ENCODE peak calls at places on chromosomes 7 and 10, in nine cellular contexts. One of them, this sample, is unnamed.
A peak's percentile ranks its signal among the peaks of the same experiment; 100 is the strongest.

GRCh38 chr10:72379776-72380175 is 25.1 kb upstream of the DNAJB12 start:
- DNase-seq in psoas muscle: no peak
- DNase-seq in tibial nerve: no peak
- DNase-seq in neural crest cell: no peak
- DNase-seq in GM10248: no peak
- DNase-seq in dorsolateral prefrontal cortex: no peak
- DNase-seq in mesothelial cell of epicardium: no peak
- DNase-seq in HCT116: no peak
- DNase-seq in hepatocyte: no peak
- DNase-seq in this sample: no peak

GRCh38 chr7:36232555-36232954 is 79.5 kb downstream of the EEPD1 start:
- DNase-seq in psoas muscle: no peak
- DNase-seq in tibial nerve: no peak
- DNase-seq in neural crest cell: no peak
- DNase-seq in GM10248: no peak
- DNase-seq in dorsolateral prefrontal cortex: no peak
- DNase-seq in mesothelial cell of epicardium: no peak
- DNase-seq in HCT116: no peak
- DNase-seq in hepatocyte: no peak
- DNase-seq in this sample: no peak

GRCh38 chr10:67839957-67840356 is 2.0 kb upstream of the DNAJC12 start:
- DNase-seq in psoas muscle: no peak
- DNase-seq in tibial nerve: no peak
- DNase-seq in neural crest cell: no peak
- DNase-seq in GM10248: no peak
- DNase-seq in dorsolateral prefrontal cortex: no peak
- DNase-seq in mesothelial cell of epicardium: no peak
- DNase-seq in HCT116: no peak
- DNase-seq in hepatocyte: no peak
- DNase-seq in this sample: no peak

GRCh38 chr10:43076876-43077420 is at the start of gene RET:
- DNase-seq in psoas muscle: peak; percentile 63
- DNase-seq in tibial nerve: no peak
- DNase-seq in neural crest cell: no peak
- DNase-seq in GM10248: no peak
- DNase-seq in dorsolateral prefrontal cortex: no peak
- DNase-seq in mesothelial cell of epicardium: no peak
- DNase-seq in HCT116: no peak
- DNase-seq in hepatocyte: peak; percentile 21
- DNase-seq in this sample: peak; percentile 35

GRCh38 chr7:137990251-137990901 is 11.5 kb downstream of the CREB3L2 start:
- DNase-seq in psoas muscle: no peak
- DNase-seq in tibial nerve: no peak
- DNase-seq in neural crest cell: no peak
- DNase-seq in GM10248: no peak
- DNase-seq in dorsolateral prefrontal cortex: no peak
- DNase-seq in mesothelial cell of epicardium: no peak
- DNase-seq in HCT116: no peak
- DNase-seq in hepatocyte: no peak
- DNase-seq in this sample: no peak

GRCh38 chr7:157476654-157477549 is 140.1 kb downstream of the DNAJB6 start:
- DNase-seq in psoas muscle: no peak
- DNase-seq in tibial nerve: no peak
- DNase-seq in neural crest cell: no peak
- DNase-seq in GM10248: no peak
- DNase-seq in dorsolateral prefrontal cortex: no peak
- DNase-seq in mesothelial cell of epicardium: no peak
- DNase-seq in HCT116: no peak
- DNase-seq in hepatocyte: no peak
- DNase-seq in this sample: no peak

GRCh38 chr10:18545626-18546025 is 105.8 kb downstream of the NSUN6 start:
- DNase-seq in psoas muscle: no peak
- DNase-seq in tibial nerve: no peak
- DNase-seq in neural crest cell: no peak
- DNase-seq in GM10248: no peak
- DNase-seq in dorsolateral prefrontal cortex: no peak
- DNase-seq in mesothelial cell of epicardium: no peak
- DNase-seq in HCT116: no peak
- DNase-seq in hepatocyte: no peak
- DNase-seq in this sample: no peak

GRCh38 chr10:4511559-4511958 is 314.4 kb upstream of the AKR1E2 start:
- DNase-seq in psoas muscle: no peak
- DNase-seq in tibial nerve: no peak
- DNase-seq in neural crest cell: no peak
- DNase-seq in GM10248: no peak
- DNase-seq in dorsolateral prefrontal cortex: no peak
- DNase-seq in mesothelial cell of epicardium: no peak
- DNase-seq in HCT116: no peak
- DNase-seq in hepatocyte: no peak
- DNase-seq in this sample: no peak

GRCh38 chr7:117025891-117026290 is 72.6 kb downstream of the ST7 start:
- DNase-seq in psoas muscle: no peak
- DNase-seq in tibial nerve: no peak
- DNase-seq in neural crest cell: no peak
- DNase-seq in GM10248: no peak
- DNase-seq in dorsolateral prefrontal cortex: no peak
- DNase-seq in mesothelial cell of epicardium: no peak
- DNase-seq in HCT116: no peak
- DNase-seq in hepatocyte: no peak
- DNase-seq in this sample: no peak

GRCh38 chr7:96284838-96285237 is 37.1 kb downstream of the SLC25A13 start:
- DNase-seq in psoas muscle: no peak
- DNase-seq in tibial nerve: no peak
- DNase-seq in neural crest cell: no peak
- DNase-seq in GM10248: peak; percentile 18
- DNase-seq in dorsolateral prefrontal cortex: no peak
- DNase-seq in mesothelial cell of epicardium: no peak
- DNase-seq in HCT116: no peak
- DNase-seq in hepatocyte: no peak
- DNase-seq in this sample: no peak

GRCh38 chr7:88485811-88486210 is 179.1 kb upstream of the STEAP4 start:
- DNase-seq in psoas muscle: no peak
- DNase-seq in tibial nerve: no peak
- DNase-seq in neural crest cell: no peak
- DNase-seq in GM10248: no peak
- DNase-seq in dorsolateral prefrontal cortex: no peak
- DNase-seq in mesothelial cell of epicardium: no peak
- DNase-seq in HCT116: no peak
- DNase-seq in hepatocyte: no peak
- DNase-seq in this sample: no peak

GRCh38 chr7:80312139-80312661 is 177.6 kb downstream of the GNAI1 start:
- DNase-seq in psoas muscle: no peak
- DNase-seq in tibial nerve: no peak
- DNase-seq in neural crest cell: no peak
- DNase-seq in GM10248: no peak
- DNase-seq in dorsolateral prefrontal cortex: no peak
- DNase-seq in mesothelial cell of epicardium: no peak
- DNase-seq in HCT116: no peak
- DNase-seq in hepatocyte: peak; percentile 51
- DNase-seq in this sample: peak; percentile 42

GRCh38 chr10:43806851-43807640 is 158.4 kb upstream of the ZNF32 start:
- DNase-seq in psoas muscle: no peak
- DNase-seq in tibial nerve: no peak
- DNase-seq in neural crest cell: no peak
- DNase-seq in GM10248: no peak
- DNase-seq in dorsolateral prefrontal cortex: no peak
- DNase-seq in mesothelial cell of epicardium: no peak
- DNase-seq in HCT116: no peak
- DNase-seq in hepatocyte: no peak
- DNase-seq in this sample: no peak

GRCh38 chr7:28418311-28418710 is 6.0 kb downstream of the CREB5 start:
- DNase-seq in psoas muscle: no peak
- DNase-seq in tibial nerve: no peak
- DNase-seq in neural crest cell: no peak
- DNase-seq in GM10248: no peak
- DNase-seq in dorsolateral prefrontal cortex: no peak
- DNase-seq in mesothelial cell of epicardium: no peak
- DNase-seq in HCT116: no peak
- DNase-seq in hepatocyte: no peak
- DNase-seq in this sample: no peak

GRCh38 chr10:68074404-68074774 is 694 bp downstream of the HERC4 start:
- DNase-seq in psoas muscle: no peak
- DNase-seq in tibial nerve: peak; percentile 18
- DNase-seq in neural crest cell: no peak
- DNase-seq in GM10248: no peak
- DNase-seq in dorsolateral prefrontal cortex: no peak
- DNase-seq in mesothelial cell of epicardium: no peak
- DNase-seq in HCT116: no peak
- DNase-seq in hepatocyte: no peak
- DNase-seq in this sample: no peak

GRCh38 chr10:132111121-132111731 is 45.5 kb downstream of the JAKMIP3 start:
- DNase-seq in psoas muscle: no peak
- DNase-seq in tibial nerve: no peak
- DNase-seq in neural crest cell: no peak
- DNase-seq in GM10248: no peak
- DNase-seq in dorsolateral prefrontal cortex: peak; percentile 17
- DNase-seq in mesothelial cell of epicardium: peak; percentile 13
- DNase-seq in HCT116: no peak
- DNase-seq in hepatocyte: no peak
- DNase-seq in this sample: peak; percentile 1

DNA sequence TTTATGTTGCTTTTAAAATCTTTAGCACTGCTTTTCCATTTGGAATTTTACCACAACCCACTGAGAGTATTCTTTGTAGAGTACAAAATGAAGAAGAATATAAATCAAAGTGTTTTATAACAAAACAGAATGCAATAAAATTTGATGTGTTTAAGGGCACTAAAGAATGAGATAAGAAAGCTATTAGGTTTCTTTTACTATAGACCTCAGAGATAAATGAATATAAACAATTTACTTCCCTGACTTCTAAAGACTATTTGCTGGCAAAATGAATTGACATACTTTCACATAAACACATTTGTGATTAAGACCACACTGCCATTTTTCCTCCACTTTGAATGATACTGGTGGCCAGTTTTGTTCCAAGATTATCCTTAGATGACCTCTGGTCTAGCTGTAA is 124.5 kb downstream of the ITGA8 start:
- DNase-seq in psoas muscle: no peak
- DNase-seq in tibial nerve: no peak
- DNase-seq in neural crest cell: no peak
- DNase-seq in GM10248: no peak
- DNase-seq in dorsolateral prefrontal cortex: no peak
- DNase-seq in mesothelial cell of epicardium: no peak
- DNase-seq in HCT116: no peak
- DNase-seq in hepatocyte: no peak
- DNase-seq in this sample: no peak
- TF ChIP-seq CTCF in psoas muscle: no peak
- TF ChIP-seq CTCF in tibial nerve: no peak
- TF ChIP-seq CTCF in neural crest cell: no peak
- TF ChIP-seq CTCF in GM10248: no peak
- TF ChIP-seq CTCF in dorsolateral prefrontal cortex: no peak
- TF ChIP-seq CTCF in mesothelial cell of epicardium: no peak
- TF ChIP-seq CTCF in HCT116: no peak
- TF ChIP-seq CTCF in hepatocyte: no peak
- TF ChIP-seq CTCF in this sample: no peak

GRCh38 chr10:93224005-93224779 is 150.5 kb downstream of the CYP26A1 start:
- DNase-seq in psoas muscle: no peak
- DNase-seq in tibial nerve: no peak
- DNase-seq in neural crest cell: no peak
- DNase-seq in GM10248: no peak
- DNase-seq in dorsolateral prefrontal cortex: no peak
- DNase-seq in mesothelial cell of epicardium: no peak
- DNase-seq in HCT116: no peak
- DNase-seq in hepatocyte: no peak
- DNase-seq in this sample: no peak
- TF ChIP-seq CTCF in psoas muscle: no peak
- TF ChIP-seq CTCF in tibial nerve: no peak
- TF ChIP-seq CTCF in neural crest cell: no peak
- TF ChIP-seq CTCF in GM10248: no peak
- TF ChIP-seq CTCF in dorsolateral prefrontal cortex: no peak
- TF ChIP-seq CTCF in mesothelial cell of epicardium: no peak
- TF ChIP-seq CTCF in HCT116: peak; percentile 13
- TF ChIP-seq CTCF in hepatocyte: no peak
- TF ChIP-seq CTCF in this sample: no peak

GRCh38 chr7:27161721-27162547 is 3.4 kb downstream of the HOXA9 start:
- DNase-seq in psoas muscle: no peak
- DNase-seq in tibial nerve: peak; percentile 13
- DNase-seq in neural crest cell: no peak
- DNase-seq in GM10248: no peak
- DNase-seq in dorsolateral prefrontal cortex: no peak
- DNase-seq in mesothelial cell of epicardium: peak; percentile 19
- DNase-seq in HCT116: no peak
- DNase-seq in hepatocyte: peak; percentile 19
- DNase-seq in this sample: no peak

GRCh38 chr7:27160147-27160545 is 3.7 kb upstream of the HOXA7 start:
- DNase-seq in psoas muscle: no peak
- DNase-seq in tibial nerve: peak; percentile 14
- DNase-seq in neural crest cell: no peak
- DNase-seq in GM10248: no peak
- DNase-seq in dorsolateral prefrontal cortex: no peak
- DNase-seq in mesothelial cell of epicardium: peak; percentile 16
- DNase-seq in HCT116: no peak
- DNase-seq in hepatocyte: peak; percentile 18
- DNase-seq in this sample: no peak

GRCh38 chr7:27160546-27161213 is 4.2 kb upstream of the HOXA7 start:
- DNase-seq in psoas muscle: peak; percentile 83
- DNase-seq in tibial nerve: peak; percentile 86
- DNase-seq in neural crest cell: peak; percentile 94
- DNase-seq in GM10248: peak; percentile 87
- DNase-seq in dorsolateral prefrontal cortex: peak; percentile 76
- DNase-seq in mesothelial cell of epicardium: peak; percentile 80
- DNase-seq in HCT116: no peak
- DNase-seq in hepatocyte: peak; percentile 92
- DNase-seq in this sample: peak; percentile 93

GRCh38 chr7:27162548-27162848 is 2.8 kb downstream of the HOXA9 start:
- DNase-seq in psoas muscle: no peak
- DNase-seq in tibial nerve: no peak
- DNase-seq in neural crest cell: no peak
- DNase-seq in GM10248: no peak
- DNase-seq in dorsolateral prefrontal cortex: no peak
- DNase-seq in mesothelial cell of epicardium: no peak
- DNase-seq in HCT116: no peak
- DNase-seq in hepatocyte: no peak
- DNase-seq in this sample: no peak

GRCh38 chr7:27161214-27161720 is 4.1 kb downstream of the HOXA9 start:
- DNase-seq in psoas muscle: peak; percentile 27
- DNase-seq in tibial nerve: peak; percentile 21
- DNase-seq in neural crest cell: no peak
- DNase-seq in GM10248: no peak
- DNase-seq in dorsolateral prefrontal cortex: no peak
- DNase-seq in mesothelial cell of epicardium: no peak
- DNase-seq in HCT116: no peak
- DNase-seq in hepatocyte: peak; percentile 15
- DNase-seq in this sample: no peak
- TF ChIP-seq CTCF in psoas muscle: no peak
- TF ChIP-seq CTCF in tibial nerve: no peak
- TF ChIP-seq CTCF in neural crest cell: peak; percentile 6
- TF ChIP-seq CTCF in GM10248: no peak
- TF ChIP-seq CTCF in dorsolateral prefrontal cortex: no peak
- TF ChIP-seq CTCF in mesothelial cell of epicardium: peak; percentile 34
- TF ChIP-seq CTCF in HCT116: no peak
- TF ChIP-seq CTCF in hepatocyte: no peak
- TF ChIP-seq CTCF in this sample: peak; percentile 54

DNA sequence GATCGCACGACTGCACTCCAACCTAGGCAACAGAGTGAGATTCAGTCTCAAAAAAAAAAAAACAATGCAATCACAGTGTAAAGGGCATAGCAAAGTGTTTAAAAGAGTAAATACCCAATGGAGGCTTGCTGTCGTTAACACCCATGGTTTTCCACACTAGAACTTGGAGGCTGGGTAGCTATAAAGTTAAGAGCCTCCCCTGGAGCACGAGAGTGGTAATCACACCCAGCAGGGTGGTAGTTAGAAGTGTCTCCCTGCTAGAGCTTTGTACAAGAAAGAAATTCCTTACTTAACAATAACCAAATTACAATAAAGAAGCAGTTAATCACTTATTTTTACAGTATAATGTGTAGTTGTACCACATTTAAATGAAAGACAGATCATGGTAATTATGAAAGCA is 1078.9 kb downstream of the NRG3 start:
- DNase-seq in psoas muscle: no peak
- DNase-seq in tibial nerve: no peak
- DNase-seq in neural crest cell: no peak
- DNase-seq in GM10248: no peak
- DNase-seq in dorsolateral prefrontal cortex: no peak
- DNase-seq in mesothelial cell of epicardium: no peak
- DNase-seq in HCT116: no peak
- DNase-seq in hepatocyte: no peak
- DNase-seq in this sample: no peak
- TF ChIP-seq CTCF in psoas muscle: no peak
- TF ChIP-seq CTCF in tibial nerve: no peak
- TF ChIP-seq CTCF in neural crest cell: no peak
- TF ChIP-seq CTCF in GM10248: no peak
- TF ChIP-seq CTCF in dorsolateral prefrontal cortex: no peak
- TF ChIP-seq CTCF in mesothelial cell of epicardium: no peak
- TF ChIP-seq CTCF in HCT116: no peak
- TF ChIP-seq CTCF in hepatocyte: no peak
- TF ChIP-seq CTCF in this sample: no peak

This sample was measured in endothelial cell.